ENCODE peak calls at places on chromosomes 2 and 18, in four cellular contexts. P is Right ventricle myocardium superior, U is heart right ventricle, T is DMS153. K is an unnamed sample.

GRCh38 chr2:128475427-128476211 is 157.0 kb upstream of the HS6ST1 start:
- DNase-seq in P (no peak), U (no peak), T (no peak), K (no peak)

GRCh38 chr2:240355962-240356361 is 79.5 kb upstream of the GPC1 start:
- DNase-seq in P (no peak), U (no peak), T (no peak), K (no peak)

GRCh38 chr2:136424112-136424511 is 306.2 kb upstream of the CXCR4 start:
- DNase-seq in P (no peak), U (no peak), T (no peak), K (no peak)

GRCh38 chr2:20015482-20016083 is 3.1 kb upstream of the MATN3 start:
- DNase-seq in P (no peak), U (no peak), T (no peak), K (no peak)

GRCh38 chr18:8732442-8733360 is 27.3 kb downstream of the MTCL1 start:
- DNase-seq in P (no peak), U (no peak), T (no peak), K (no peak)

GRCh38 chr18:317618-318017 is 49.8 kb upstream of the THOC1 start:
- DNase-seq in P (no peak), U (no peak), T (no peak), K (no peak)

GRCh38 chr2:202771336-202771735 is 100.2 kb downstream of the ICA1L start:
- DNase-seq in P (no peak), U (no peak), T (no peak), K (no peak)

GRCh38 chr18:59517446-59518171 is 158.5 kb upstream of the LMAN1 start:
- DNase-seq in P (no peak), U (no peak), T (no peak), K (no peak)

GRCh38 chr18:57057890-57058289 is 89.0 kb upstream of the BOD1L2 start:
- DNase-seq in P (no peak), U (no peak), T (no peak), K (no peak)

GRCh38 chr2:85243101-85244072 is 84.4 kb downstream of the TGOLN2 start:
- DNase-seq in P (peak; percentile 67), U (peak; percentile 66), T (no peak), K (peak; percentile 13)

GRCh38 chr2:9201185-9201891 is 5.3 kb upstream of the ASAP2 start:
- DNase-seq in P (no peak), U (no peak), T (no peak), K (no peak)

GRCh38 chr2:1836321-1836860 is 92.1 kb upstream of the PXDN start:
- DNase-seq in P (no peak), U (no peak), T (no peak), K (no peak)

GRCh38 chr2:205139822-205140612 is 542.3 kb upstream of the NRP2 start:
- DNase-seq in P (peak; percentile 44), U (peak; percentile 12), T (peak; percentile 54), K (no peak)

GRCh38 chr2:105792561-105792960 is 47.8 kb downstream of the NCK2 start:
- DNase-seq in P (no peak), U (no peak), T (no peak), K (no peak)

GRCh38 chr2:42852798-42853197 is 60.4 kb upstream of the HAAO start:
- DNase-seq in P (no peak), U (no peak), T (no peak), K (no peak)

GRCh38 chr2:2910259-2910658 is 467.4 kb downstream of the EIPR1 start:
- DNase-seq in P (no peak), U (no peak), T (no peak), K (no peak)

GRCh38 chr2:119784876-119785275 is 25.2 kb downstream of the PTPN4 start:
- DNase-seq in P (no peak), U (no peak), T (no peak), K (no peak)

GRCh38 chr2:130805613-130806012 is 31.1 kb upstream of the ARHGEF4 start:
- DNase-seq in P (no peak), U (no peak), T (no peak), K (no peak)

GRCh38 chr2:109349555-109350430 is 220.8 kb downstream of the SH3RF3 start:
- DNase-seq in P (no peak), U (no peak), T (no peak), K (no peak)

GRCh38 chr2:28627722-28628480 is 123.7 kb upstream of the PPP1CB start:
- DNase-seq in P (peak; percentile 58), U (no peak), T (no peak), K (no peak)

GRCh38 chr18:57859314-57859713 is 56.2 kb upstream of the ATP8B1 start:
- DNase-seq in P (no peak), U (no peak), T (no peak), K (no peak)

GRCh38 chr2:47559079-47559684 is 156.2 kb downstream of the MSH2 start:
- DNase-seq in P (no peak), U (no peak), T (no peak), K (peak; percentile 75)

GRCh38 chr2:238717084-238717483 is 130.8 kb upstream of the TWIST2 start:
- DNase-seq in P (no peak), U (no peak), T (no peak), K (no peak)

GRCh38 chr2:38875227-38875575 is 533 bp downstream of the DHX57 start:
- DNase-seq in P (no peak), U (no peak), T (no peak), K (no peak)

GRCh38 chr2:188291617-188292445 is at the start of gene GULP1:
- DNase-seq in P (peak; percentile 84), U (peak; percentile 69), T (no peak), K (peak; percentile 79)

GRCh38 chr2:138564586-138565250 is 63.1 kb downstream of the SPOPL start:
- DNase-seq in P (no peak), U (no peak), T (no peak), K (no peak)

GRCh38 chr2:45412754-45413379 is 198.2 kb downstream of the SRBD1 start:
- DNase-seq in P (no peak), U (no peak), T (no peak), K (no peak)

GRCh38 chr2:28406276-28407096 is 13.8 kb downstream of the FOSL2 start:
- DNase-seq in P (peak; percentile 70), U (peak; percentile 49), T (no peak), K (no peak)

K was measured in MG63.